ENCODE peak calls at places on chromosomes 16 and 17, in five cellular contexts. V is adrenal gland, C is breast epithelium, K is uterus, P is bronchial epithelial cell. N is an unnamed sample.

GRCh38 chr16:65024649-65025243 is 97.1 kb downstream of the CDH11 start:
- DNase-seq in K (no peak), P (peak; percentile 40), C (no peak), V (no peak), N (no peak)

GRCh38 chr17:63537991-63538692 is 12.1 kb upstream of the DCAF7 start:
- DNase-seq in V (no peak), K (no peak), P (no peak), C (no peak), N (peak; percentile 76)

GRCh38 chr16:15950167-15950854 is 895 bp downstream of the ABCC1 start:
- DNase-seq in V (no peak), C (no peak), P (peak; percentile 34), K (peak; percentile 22), N (no peak)

GRCh38 chr17:79979201-79979840 is 56.4 kb downstream of the TBC1D16 start:
- DNase-seq in K (peak; percentile 13), C (no peak), V (no peak), P (no peak), N (peak; percentile 75)

GRCh38 chr16:29014561-29015029 is 29.7 kb downstream of the LAT start:
- DNase-seq in V (no peak), P (no peak), C (no peak), K (no peak), N (no peak)

GRCh38 chr17:67999291-67999911 is 3.1 kb upstream of the C17orf58 start:
- DNase-seq in C (no peak), K (no peak), V (no peak), P (peak; percentile 79), N (no peak)

GRCh38 chr17:28717578-28718316 is at the start of gene RAB34:
- DNase-seq in C (peak; percentile 76), P (peak; percentile 61), K (peak; percentile 87), V (peak; percentile 71), N (peak; percentile 85)

GRCh38 chr16:72458035-72458434 is 286.1 kb upstream of the PMFBP1 start:
- DNase-seq in C (no peak), V (no peak), K (no peak), P (no peak), N (no peak)

GRCh38 chr16:1331712-1332617 is 1.5 kb upstream of the BAIAP3 start:
- DNase-seq in K (no peak), C (peak; percentile 83), V (no peak), P (no peak), N (peak; percentile 92)

N was measured in suprapubic skin.